ENCODE peak calls at places on chromosomes 11 and 22, in six cellular contexts. Y is CD4-positive, alpha-beta T cell; E is M059J; D is ureter; L is activated CD4-positive, alpha-beta T cell treated with anti-CD3 and anti-CD28 coated beads for 24 hours; F is uterus. R is an unnamed sample.

GRCh38 chr11:41578421-41579047 is 119.1 kb upstream of the LRRC4C start:
- DNase-seq in Y (no peak), E (peak), D (no peak), L (no peak), F (no peak), R (no peak)

GRCh38 chr11:120810251-120810650 is 213.7 kb upstream of the TBCEL start:
- DNase-seq in Y (no peak), E (peak), D (no peak), L (no peak), F (no peak), R (no peak)

GRCh38 chr11:45725121-45725520 is 59.7 kb upstream of the CHST1 start:
- DNase-seq in Y (no peak), E (no peak), D (no peak), L (no peak), F (no peak), R (no peak)

GRCh38 chr22:22986640-22987039 is 83.7 kb upstream of the GNAZ start:
- DNase-seq in Y (no peak), E (no peak), D (no peak), L (no peak), F (no peak), R (no peak)

GRCh38 chr11:112012877-112013276 is 12.3 kb upstream of the DLAT start:
- DNase-seq in Y (no peak), E (peak), D (no peak), L (no peak), F (no peak), R (no peak)

GRCh38 chr11:101914349-101914736 is 467 bp upstream of the CEP126 start:
- DNase-seq in Y (no peak), E (peak), D (no peak), L (no peak), F (no peak), R (no peak)

GRCh38 chr22:37213218-37213855 is 1.1 kb upstream of the SSTR3 start:
- DNase-seq in Y (no peak), E (no peak), D (no peak), L (no peak), F (no peak), R (no peak)

GRCh38 chr11:1371836-1372465 is 17.8 kb upstream of the BRSK2 start:
- DNase-seq in Y (no peak), E (no peak), D (no peak), L (no peak), F (no peak), R (no peak)

GRCh38 chr11:66851698-66852465 is 5.0 kb upstream of the LRFN4 start:
- DNase-seq in Y (no peak), E (no peak), D (no peak), L (no peak), F (no peak), R (no peak)

GRCh38 chr22:24992946-24993345 is 40.4 kb downstream of the KIAA1671 start:
- DNase-seq in Y (no peak), E (no peak), D (no peak), L (no peak), F (no peak), R (no peak)

GRCh38 chr11:84022221-84022620 is 736.1 kb upstream of the CCDC90B start:
- DNase-seq in Y (no peak), E (no peak), D (no peak), L (no peak), F (no peak), R (no peak)

GRCh38 chr11:96215826-96216225 is 127.2 kb downstream of the MAML2 start:
- DNase-seq in Y (no peak), E (no peak), D (no peak), L (no peak), F (no peak), R (peak)